ENCODE peak calls at places on chromosomes 16 and 17, in four cellular contexts. U is GM12878, R is K562, T is HepG2. L is an unnamed sample.

GRCh38 chr16:86783626-86784266 is 205.4 kb downstream of the FOXL1 start:
- DNase-seq in U (no peak), R (no peak), T (no peak), L (no peak)

GRCh38 chr17:41645371-41646063 is 21.1 kb upstream of the KRT17 start:
- DNase-seq in U (no peak), R (peak), T (peak), L (no peak)

GRCh38 chr17:80055597-80055996 is 19.2 kb downstream of the CCDC40 start:
- DNase-seq in U (no peak), R (no peak), T (no peak), L (no peak)

GRCh38 chr16:68272501-68273209 is 8.3 kb downstream of the SLC7A6 start:
- DNase-seq in U (no peak), R (no peak), T (no peak), L (no peak)

GRCh38 chr16:57620316-57621231 is 7.9 kb upstream of the ADGRG1 start:
- DNase-seq in U (no peak), R (no peak), T (no peak), L (no peak)

GRCh38 chr17:36933174-36934143 is 3.8 kb upstream of the LHX1 start:
- DNase-seq in U (no peak), R (no peak), T (no peak), L (no peak)

GRCh38 chr16:76959166-76959565 is 231.8 kb upstream of the MON1B start:
- DNase-seq in U (no peak), R (no peak), T (no peak), L (no peak)

GRCh38 chr16:58329147-58329546 is 34.3 kb upstream of the PRSS54 start:
- DNase-seq in U (no peak), R (no peak), T (no peak), L (no peak)

GRCh38 chr16:31487720-31488629 is 5.1 kb downstream of the SLC5A2 start:
- DNase-seq in U (no peak), R (no peak), T (no peak), L (no peak)

GRCh38 chr16:60073376-60073775 is 1339.3 kb upstream of the GOT2 start:
- DNase-seq in U (no peak), R (no peak), T (no peak), L (no peak)

GRCh38 chr17:69557339-69557738 is 142.8 kb downstream of the MAP2K6 start:
- DNase-seq in U (no peak), R (no peak), T (no peak), L (no peak)

GRCh38 chr17:66751771-66752170 is 83.1 kb upstream of the CACNG5 start:
- DNase-seq in U (no peak), R (no peak), T (no peak), L (no peak)

GRCh38 chr17:28570716-28571254 is 539 bp downstream of the PIGS start:
- DNase-seq in U (no peak), R (peak), T (peak), L (peak)

GRCh38 chr17:68355093-68355492 is 63.8 kb downstream of the ARSG start:
- DNase-seq in U (no peak), R (no peak), T (no peak), L (no peak)

GRCh38 chr16:3584412-3584811 is 7.2 kb upstream of the NLRC3 start:
- DNase-seq in U (no peak), R (no peak), T (no peak), L (no peak)

GRCh38 chr17:1490643-1491405 is 1.7 kb downstream of the MYO1C start:
- DNase-seq in U (no peak), R (peak), T (peak), L (peak)

GRCh38 chr16:87133966-87134945 is 182.9 kb downstream of the C16orf95 start:
- DNase-seq in U (no peak), R (no peak), T (no peak), L (no peak)

GRCh38 chr16:4788489-4788889 is 344 bp upstream of the SEPTIN12 start:
- DNase-seq in U (no peak), R (no peak), T (peak), L (no peak)

GRCh38 chr17:30969989-30970680 is 704 bp upstream of the RNF135 start:
- DNase-seq in U (no peak), R (no peak), T (no peak), L (no peak)

GRCh38 chr17:59683283-59683682 is 23.9 kb downstream of the PTRH2 start:
- DNase-seq in U (no peak), R (no peak), T (no peak), L (no peak)

GRCh38 chr17:6100146-6100545 is 30.0 kb downstream of the WSCD1 start:
- DNase-seq in U (no peak), R (no peak), T (no peak), L (no peak)

GRCh38 chr17:81045590-81046095 is 10.7 kb downstream of the BAIAP2 start:
- DNase-seq in U (no peak), R (no peak), T (no peak), L (no peak)

GRCh38 chr16:56606688-56607618 is 1.4 kb upstream of the MT2A start:
- DNase-seq in U (no peak), R (no peak), T (peak), L (no peak)

GRCh38 chr16:24568392-24568791 is 29.0 kb downstream of the RBBP6 start:
- DNase-seq in U (no peak), R (no peak), T (no peak), L (no peak)

GRCh38 chr17:37051839-37052238 is 103.1 kb downstream of the AATF start:
- DNase-seq in U (no peak), R (no peak), T (no peak), L (no peak)

GRCh38 chr16:10866196-10866976 is 10.6 kb upstream of the CIITA start:
- DNase-seq in U (no peak), R (no peak), T (no peak), L (no peak)

GRCh38 chr17:83091257-83092141 is 12.1 kb downstream of the METRNL start:
- DNase-seq in U (no peak), R (no peak), T (peak), L (no peak)

GRCh38 chr17:31695456-31696090 is 163.5 kb downstream of the COPRS start:
- DNase-seq in U (no peak), R (no peak), T (no peak), L (no peak)

GRCh38 chr17:2189231-2189630 is 114.4 kb downstream of the SMG6 start:
- DNase-seq in U (no peak), R (no peak), T (no peak), L (no peak)

GRCh38 chr17:14947671-14948070 is 317.5 kb downstream of the PMP22 start:
- DNase-seq in U (no peak), R (no peak), T (no peak), L (no peak)

GRCh38 chr16:81562926-81563325 is 118.3 kb downstream of the CMIP start:
- DNase-seq in U (no peak), R (no peak), T (no peak), L (no peak)

GRCh38 chr16:20042848-20043247 is 30.8 kb downstream of the GPR139 start:
- DNase-seq in U (no peak), R (peak), T (no peak), L (no peak)

GRCh38 chr16:57469917-57470470 is 7.5 kb downstream of the POLR2C start:
- DNase-seq in U (no peak), R (no peak), T (no peak), L (no peak)

GRCh38 chr17:39688945-39689344 is 1.1 kb upstream of the PGAP3 start:
- DNase-seq in U (no peak), R (no peak), T (no peak), L (no peak)

GRCh38 chr17:830381-830780 is 48.2 kb downstream of the MRM3 start:
- DNase-seq in U (no peak), R (no peak), T (no peak), L (no peak)

GRCh38 chr16:2090819-2091721 is 43.3 kb downstream of the TSC2 start:
- DNase-seq in U (no peak), R (peak), T (no peak), L (peak)

GRCh38 chr17:4598776-4599504 is 14.6 kb downstream of the SMTNL2 start:
- DNase-seq in U (no peak), R (no peak), T (no peak), L (no peak)

GRCh38 chr16:17313085-17313611 is 157.6 kb downstream of the XYLT1 start:
- DNase-seq in U (no peak), R (no peak), T (no peak), L (no peak)

GRCh38 chr16:56019274-56019673 is 144.1 kb upstream of the CES5A start:
- DNase-seq in U (no peak), R (no peak), T (no peak), L (no peak)

GRCh38 chr16:48592839-48593429 is 17.0 kb downstream of the N4BP1 start:
- DNase-seq in U (no peak), R (no peak), T (no peak), L (no peak)

GRCh38 chr17:73650617-73651200 is 6.5 kb upstream of the SDK2 start:
- DNase-seq in U (no peak), R (no peak), T (no peak), L (no peak)
- TF ChIP-seq FOXM1 in U (no peak), R (no peak), T (no peak), L (no peak)

GRCh38 chr17:77499699-77500435 is 359.1 kb downstream of the SEC14L1 start:
- DNase-seq in U (no peak), R (no peak), T (no peak), L (no peak)

GRCh38 chr17:77501751-77502625 is 361.2 kb downstream of the SEC14L1 start:
- DNase-seq in U (no peak), R (no peak), T (no peak), L (no peak)

GRCh38 chr17:77502626-77503292 is 362.0 kb downstream of the SEC14L1 start:
- DNase-seq in U (no peak), R (no peak), T (no peak), L (no peak)

GRCh38 chr17:77498875-77499698 is 358.3 kb downstream of the SEC14L1 start:
- DNase-seq in U (no peak), R (no peak), T (no peak), L (no peak)

DNA sequence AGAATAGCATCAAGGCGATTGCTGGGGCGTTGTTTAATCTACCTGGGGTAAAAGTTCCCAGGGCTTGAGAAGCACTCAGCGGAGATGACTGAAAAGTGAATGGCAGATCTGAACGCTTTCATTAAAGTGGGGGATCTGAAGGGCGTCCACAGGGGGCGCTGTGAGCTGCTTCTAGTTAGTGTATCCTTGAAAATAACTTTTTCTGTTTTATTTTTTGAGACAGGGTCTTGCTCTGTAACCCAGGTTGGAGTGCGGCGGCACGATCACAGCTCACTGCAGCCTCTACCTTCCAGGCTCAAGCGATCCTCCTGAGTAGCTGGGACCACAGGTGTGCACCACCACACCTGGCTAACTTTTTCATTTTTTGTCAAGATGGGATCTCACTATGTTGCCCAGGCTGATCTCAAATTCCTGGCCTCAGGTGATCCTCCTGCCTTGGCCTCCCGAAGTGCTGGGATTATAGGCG is 360.4 kb downstream of the SEC14L1 start:
- DNase-seq in U (no peak), R (peak), T (peak), L (peak)
- TF ChIP-seq FOXK2 in U (no peak), R (no peak), T (no peak), L (no peak)

GRCh38 chr17:55768946-55769624 is 18.2 kb downstream of the PCTP start:
- DNase-seq in U (no peak), R (no peak), T (no peak), L (no peak)
- TF ChIP-seq FOXM1 in U (no peak), R (no peak), T (no peak), L (no peak)

GRCh38 chr16:9817586-9817985 is 364.6 kb downstream of the GRIN2A start:
- DNase-seq in U (no peak), R (no peak), T (no peak), L (no peak)

GRCh38 chr16:9818702-9819101 is 363.5 kb downstream of the GRIN2A start:
- DNase-seq in U (no peak), R (no peak), T (no peak), L (no peak)

GRCh38 chr16:9820481-9821246 is 361.6 kb downstream of the GRIN2A start:
- DNase-seq in U (no peak), R (no peak), T (no peak), L (no peak)

GRCh38 chr16:9813665-9814064 is 368.6 kb downstream of the GRIN2A start:
- DNase-seq in U (no peak), R (no peak), T (no peak), L (no peak)

DNA sequence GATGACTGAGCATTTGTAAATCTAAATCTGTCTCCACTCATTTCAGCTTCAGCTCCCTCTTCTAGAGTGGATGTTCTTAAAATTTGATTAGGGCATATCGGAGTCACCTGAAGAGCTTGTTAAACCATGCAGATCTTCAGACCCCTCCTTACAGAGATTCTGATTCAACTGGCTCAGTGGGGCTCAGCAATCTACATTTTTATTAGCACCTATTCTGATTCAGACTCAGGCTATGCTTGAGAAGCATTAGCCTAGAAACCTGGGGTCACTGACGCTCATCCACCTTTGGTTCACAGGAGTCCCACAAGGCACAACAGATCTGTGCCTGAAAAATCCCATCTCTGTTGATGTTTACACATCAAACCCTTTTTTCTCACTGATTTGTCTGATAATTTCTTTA is 365.6 kb downstream of the GRIN2A start:
- DNase-seq in U (no peak), R (no peak), T (no peak), L (no peak)
- TF ChIP-seq FOXK2 in U (no peak), R (no peak), T (no peak), L (no peak)

GRCh38 chr16:85378145-85379040 is 234.7 kb upstream of the GSE1 start:
- DNase-seq in U (no peak), R (no peak), T (no peak), L (no peak)
- TF ChIP-seq FOXM1 in U (no peak), R (no peak), T (no peak), L (no peak)

GRCh38 chr16:88466175-88466862 is 13.2 kb downstream of the ZFPM1 start:
- DNase-seq in U (no peak), R (no peak), T (no peak), L (no peak)
- TF ChIP-seq FOXK2 in U (no peak), R (no peak), T (no peak), L (no peak)

DNA sequence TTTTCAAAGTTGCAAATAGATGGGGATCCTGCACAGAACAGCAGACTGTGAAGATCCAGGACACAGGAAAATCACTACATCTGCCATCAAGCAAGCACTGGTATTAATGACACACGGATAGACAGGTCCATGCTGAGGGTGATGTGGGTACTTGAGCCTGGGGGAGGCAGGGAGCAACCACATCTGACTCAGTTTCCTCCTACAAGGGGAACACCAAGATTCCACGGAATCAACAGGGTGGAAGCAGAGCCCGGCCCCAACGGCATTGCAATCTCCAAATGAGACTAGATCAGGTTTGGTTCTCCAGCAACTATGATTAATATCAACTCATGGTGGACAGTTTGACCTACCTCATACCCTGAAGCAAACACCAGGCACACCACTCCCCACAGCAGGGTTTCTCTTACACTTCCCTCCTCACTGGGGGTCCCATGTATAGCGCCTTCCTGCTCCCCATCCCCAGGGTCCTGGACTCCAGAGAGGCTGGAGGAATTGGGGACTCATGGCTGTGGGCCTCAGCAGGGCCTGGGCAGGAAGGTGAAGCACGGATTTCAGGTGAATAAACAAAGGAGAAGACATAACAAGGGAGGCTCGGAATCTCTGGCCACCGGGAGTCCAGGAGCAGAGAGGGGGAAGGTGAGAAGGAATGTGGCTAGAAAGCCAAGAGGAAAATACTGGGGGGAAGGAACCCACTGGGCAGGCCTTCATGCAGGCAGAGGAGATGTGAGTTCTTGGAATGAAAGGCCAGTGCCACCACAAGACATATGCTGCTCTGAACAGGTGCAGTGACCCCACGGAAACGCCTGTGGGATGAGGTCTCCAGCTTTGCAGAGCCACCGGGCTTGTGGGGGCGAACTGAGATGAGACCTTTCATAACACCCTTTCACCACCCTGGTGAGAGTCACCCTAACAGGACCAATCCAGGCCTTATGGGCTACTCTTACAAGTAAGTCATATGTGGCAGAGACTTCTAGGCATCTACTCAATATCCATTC is 29.5 kb upstream of the PIK3R6 start:
- DNase-seq in U (no peak), R (no peak), T (no peak), L (no peak)
- TF ChIP-seq FOXM1 in U (no peak), R (no peak), T (no peak), L (no peak)

GRCh38 chr17:16491703-16492612 is at the start of gene LRRC75A:
- DNase-seq in U (no peak), R (peak), T (no peak), L (peak)
- TF ChIP-seq FOXK2 in U (no peak), R (no peak), T (no peak), L (no peak)

GRCh38 chr17:74862108-74862901 is 2.6 kb upstream of the GRIN2C start:
- DNase-seq in U (no peak), R (peak), T (peak), L (peak)
- TF ChIP-seq FOXM1 in U (no peak), R (no peak), T (no peak), L (no peak)

GRCh38 chr17:29592850-29593545 is at the start of gene ANKRD13B:
- DNase-seq in U (no peak), R (peak), T (no peak), L (no peak)
- TF ChIP-seq FOXK2 in U (no peak), R (no peak), T (no peak), L (no peak)